ENCODE peak calls at places on chromosomes 5 and 9, in six cellular contexts. B is anterior cingulate cortex, L is left cardiac atrium, F is glutamatergic neuron, C is GM23248, I is left colon. V is an unnamed sample.

GRCh38 chr5:36285837-36286615 is 15.7 kb downstream of the RANBP3L start:
- DNase-seq in F (no peak), I (no peak), B (no peak), L (no peak), C (no peak), V (no peak)

GRCh38 chr9:126491256-126491879 is 122.4 kb upstream of the LMX1B start:
- DNase-seq in C (peak; percentile 81), L (no peak), I (no peak), F (no peak), B (peak; percentile 43), V (no peak)

GRCh38 chr9:36029765-36030528 is 6.8 kb upstream of the RECK start:
- DNase-seq in C (peak; percentile 97), I (no peak), L (no peak), F (no peak), B (no peak), V (peak; percentile 97)

GRCh38 chr9:71355884-71356283 is 234.5 kb upstream of the TRPM3 start:
- DNase-seq in B (no peak), I (no peak), F (no peak), C (no peak), L (no peak), V (no peak)

GRCh38 chr9:123456011-123456410 is 100.0 kb downstream of the CRB2 start:
- DNase-seq in I (peak; percentile 64), B (no peak), F (no peak), C (no peak), L (no peak), V (no peak)

GRCh38 chr5:138068742-138069375 is 15.0 kb upstream of the WNT8A start:
- DNase-seq in I (peak; percentile 87), L (peak; percentile 81), C (peak; percentile 84), B (peak; percentile 32), F (peak; percentile 78), V (no peak)

GRCh38 chr9:93316726-93317494 is 133.0 kb downstream of the WNK2 start:
- DNase-seq in C (no peak), B (no peak), L (no peak), F (no peak), I (peak; percentile 2), V (no peak)

GRCh38 chr5:126002222-126002897 is 420.8 kb upstream of the GRAMD2B start:
- DNase-seq in L (peak; percentile 81), F (no peak), C (peak; percentile 86), B (peak; percentile 20), I (peak; percentile 15), V (peak; percentile 62)

GRCh38 chr9:97737429-97737828 is 40.3 kb upstream of the XPA start:
- DNase-seq in L (no peak), B (no peak), C (peak; percentile 14), I (no peak), F (no peak), V (no peak)